ENCODE peak calls at places on chromosomes 7 and 10, in five cellular contexts. L is GM12891, E is IMR-90, J is HepG2, K is breast epithelium. A is an unnamed sample.

GRCh38 chr7:77771901-77772300 is 26.3 kb downstream of the TMEM60 start:
- DNase-seq in K (no peak), J (no peak), E (no peak), L (no peak), A (no peak)

GRCh38 chr10:5985029-5985428 is 7.7 kb upstream of the IL15RA start:
- DNase-seq in J (no peak), K (no peak), L (no peak), E (no peak), A (no peak)

GRCh38 chr10:78339251-78339650 is 305.6 kb downstream of the RPS24 start:
- DNase-seq in E (no peak), K (peak; percentile 12), L (no peak), J (no peak), A (no peak)

GRCh38 chr10:24930427-24930826 is 22.0 kb downstream of the PRTFDC1 start:
- DNase-seq in L (no peak), K (no peak), J (no peak), E (no peak), A (no peak)

GRCh38 chr7:134710511-134710853 is 63.8 kb downstream of the BPGM start:
- DNase-seq in K (no peak), E (no peak), J (no peak), L (no peak), A (no peak)

GRCh38 chr10:20536381-20536780 is 360.7 kb downstream of the NEBL start:
- DNase-seq in J (no peak), L (no peak), K (no peak), E (no peak), A (no peak)

GRCh38 chr7:93117852-93118530 is at the start of gene SAMD9:
- DNase-seq in K (peak; percentile 35), E (peak; percentile 77), L (peak; percentile 38), J (peak; percentile 42), A (peak; percentile 87)

GRCh38 chr7:130444230-130444629 is 3.4 kb upstream of the CEP41 start:
- DNase-seq in E (peak; percentile 63), L (no peak), J (no peak), K (no peak), A (no peak)

GRCh38 chr7:120030871-120031270 is 242.1 kb upstream of the KCND2 start:
- DNase-seq in L (no peak), J (no peak), K (no peak), E (no peak), A (no peak)

DNA sequence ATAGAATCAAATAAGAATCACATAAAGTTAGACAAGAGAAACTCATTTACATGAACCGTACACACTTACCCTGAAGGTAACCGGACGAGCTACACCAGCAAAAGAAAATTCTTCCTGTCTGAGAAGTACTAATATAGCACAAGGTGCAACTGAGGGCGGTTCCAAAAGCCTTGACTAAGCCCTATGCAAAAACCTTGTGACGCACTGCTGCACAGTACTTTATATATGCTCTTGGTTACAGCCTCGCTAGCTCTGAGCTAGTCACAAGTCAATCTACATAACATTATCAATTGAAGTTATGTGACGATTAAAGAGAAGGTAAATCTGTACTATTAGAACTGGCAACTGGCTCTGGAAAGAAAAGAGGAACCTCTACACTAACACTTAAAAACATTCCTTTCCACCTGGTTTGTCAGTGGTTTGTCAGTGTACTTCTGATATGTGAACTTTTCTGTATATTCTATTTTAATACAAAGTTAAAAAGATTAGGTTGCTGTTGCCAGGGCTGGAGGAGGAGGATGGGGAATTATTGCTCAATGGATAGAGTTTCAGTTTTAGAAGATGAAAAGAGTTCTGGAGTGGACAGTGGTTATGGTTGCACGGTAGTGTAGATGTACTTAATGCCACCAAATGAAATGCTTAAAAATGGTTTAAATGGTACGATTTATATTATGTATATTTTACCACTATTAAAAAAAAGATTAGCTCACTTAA is 21.6 kb downstream of the NT5C3A start:
- DNase-seq in J (no peak), K (peak; percentile 37), L (peak; percentile 22), E (peak; percentile 36), A (peak; percentile 87)
- TF ChIP-seq POLR2A in J (no peak), K (no peak), L (peak; percentile 97), E (no peak), A (peak; percentile 72)

DNA sequence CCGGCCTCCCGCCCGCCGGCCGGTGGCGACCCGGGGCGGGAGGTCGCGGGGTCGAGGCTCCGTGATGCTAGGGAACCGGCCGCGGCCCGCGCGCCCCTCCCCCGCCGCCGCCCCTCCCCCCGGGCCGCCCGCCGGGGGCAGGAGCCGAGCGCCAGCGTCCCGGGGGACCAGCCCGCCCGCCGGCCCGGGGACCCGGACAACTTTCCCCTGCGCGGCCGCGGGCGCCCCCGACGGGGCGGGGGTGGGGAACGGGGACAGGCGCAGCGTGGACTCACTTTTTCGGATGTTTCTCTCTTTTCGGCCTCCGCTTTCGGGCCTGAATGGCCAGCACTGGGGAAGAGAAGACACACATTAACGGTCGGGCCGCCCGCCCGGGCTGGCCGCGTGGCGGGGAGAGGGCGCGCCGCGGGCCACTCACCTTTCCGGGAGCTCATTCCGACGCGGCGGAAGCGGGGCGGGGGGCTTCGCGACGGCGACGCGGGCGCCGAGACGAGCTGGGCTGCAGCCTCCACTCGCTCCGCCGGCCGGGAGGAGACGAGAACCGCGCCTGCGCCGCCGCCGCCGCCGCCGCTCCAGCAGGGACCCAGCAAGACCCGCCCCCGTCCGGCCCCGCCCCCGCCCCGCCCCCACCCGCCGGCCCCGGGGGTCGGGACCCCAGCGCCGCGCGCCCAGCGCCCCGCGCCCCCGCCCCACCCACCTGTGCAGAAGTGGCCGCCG is at the start of gene SRPK2:
- DNase-seq in J (peak; percentile 51), E (peak; percentile 31), K (peak; percentile 27), L (peak; percentile 83), A (peak; percentile 69)
- TF ChIP-seq POLR2A in J (peak; percentile 71), E (peak; percentile 18), K (no peak), L (no peak), A (no peak)

DNA sequence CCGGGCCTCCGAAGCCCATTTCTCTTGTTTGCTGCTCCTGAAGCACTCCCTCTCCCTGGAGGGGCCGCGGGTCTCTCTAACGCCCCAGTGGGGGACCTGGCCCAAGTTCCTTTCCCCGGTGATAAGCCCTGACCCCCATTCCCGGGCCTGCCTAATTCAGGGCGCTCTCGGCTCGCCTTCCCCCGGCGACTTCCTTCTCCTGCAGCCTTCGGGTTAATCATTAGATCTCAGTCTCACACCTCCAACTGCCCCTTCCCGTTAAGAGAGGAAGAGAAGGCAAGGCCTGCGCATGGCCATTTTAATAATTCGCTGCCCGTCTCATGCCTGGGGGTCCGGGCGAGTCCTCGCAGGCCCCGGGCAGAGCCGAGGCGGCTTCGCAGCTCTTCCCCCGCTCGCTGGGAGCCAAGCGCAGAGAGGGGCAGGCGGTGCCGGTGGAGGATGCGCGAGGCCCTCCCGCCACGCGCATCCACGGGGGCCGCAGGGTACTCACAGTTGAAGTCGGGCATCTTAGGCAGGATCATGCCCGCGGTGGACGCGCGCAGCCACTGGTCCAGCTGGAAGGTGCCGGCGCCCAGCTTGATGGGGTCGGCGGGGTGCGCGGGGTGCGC is 1.2 kb downstream of the MNX1 start:
- DNase-seq in E (no peak), K (no peak), J (peak; percentile 56), L (no peak), A (no peak)
- TF ChIP-seq POLR2A in E (no peak), K (no peak), J (peak; percentile 36), L (no peak), A (no peak)

GRCh38 chr10:73413528-73414229 is at the start of gene ANXA7:
- DNase-seq in L (peak; percentile 92), J (peak; percentile 81), K (peak; percentile 91), E (peak; percentile 75), A (peak; percentile 89)
- TF ChIP-seq POLR2A in L (peak; percentile 53), J (peak; percentile 83), K (peak; percentile 75), E (peak; percentile 81), A (peak; percentile 76)

GRCh38 chr7:138459300-138460175 is 521 bp upstream of the TRIM24 start:
- DNase-seq in L (no peak), E (no peak), J (peak; percentile 96), K (peak; percentile 97), A (peak; percentile 99)
- TF ChIP-seq POLR2A in L (no peak), E (no peak), J (peak; percentile 47), K (no peak), A (no peak)

GRCh38 chr7:149771696-149772235 is 1.6 kb downstream of the ZNF467 start:
- DNase-seq in K (peak; percentile 87), E (peak; percentile 70), J (peak; percentile 61), L (peak; percentile 97), A (peak; percentile 89)
- TF ChIP-seq POLR2A in K (no peak), E (no peak), J (no peak), L (no peak), A (no peak)

GRCh38 chr7:1569833-1570632 is at the start of gene PSMG3:
- DNase-seq in E (peak; percentile 89), J (peak; percentile 78), L (peak; percentile 99), K (peak; percentile 84), A (peak; percentile 95)
- TF ChIP-seq POLR2A in E (peak; percentile 75), J (peak; percentile 76), L (peak; percentile 78), K (peak; percentile 40), A (peak; percentile 86)

A was measured in erythroblast.